ENCODE peak calls at places on chromosomes 5 and 9, in eight cellular contexts. E is right atrium auricular region, W is lung, L is left ventricle myocardium inferior, P is fibroblast of pulmonary artery, C is endothelial cell, S is adrenal gland, Q is cardiac fibroblast. I is an unnamed sample.

GRCh38 chr5:134547579-134547978 is 22.1 kb downstream of the JADE2 start:
- DNase-seq in E (no peak), W (no peak), L (peak; percentile 33), P (peak; percentile 88), C (no peak), S (peak; percentile 84), Q (peak; percentile 91), I (no peak)

GRCh38 chr5:173429489-173430150 is 101.4 kb upstream of the STC2 start:
- DNase-seq in E (no peak), W (no peak), L (no peak), P (no peak), C (no peak), S (no peak), Q (no peak), I (no peak)

GRCh38 chr5:172044631-172045314 is 38.3 kb upstream of the FBXW11 start:
- DNase-seq in E (no peak), W (no peak), L (no peak), P (no peak), C (no peak), S (no peak), Q (no peak), I (no peak)

GRCh38 chr5:93018461-93018860 is 562.6 kb downstream of the NR2F1-AS1 start:
- DNase-seq in E (no peak), W (no peak), L (no peak), P (peak; percentile 3), C (no peak), S (no peak), Q (peak; percentile 6), I (no peak)

GRCh38 chr5:60497706-60498500 is 202.1 kb downstream of the DEPDC1B start:
- DNase-seq in E (no peak), W (no peak), L (no peak), P (peak; percentile 31), C (no peak), S (no peak), Q (peak; percentile 32), I (no peak)

GRCh38 chr5:109769597-109770291 is 80.0 kb downstream of the MAN2A1 start:
- DNase-seq in E (no peak), W (no peak), L (no peak), P (no peak), C (no peak), S (no peak), Q (no peak), I (no peak)

GRCh38 chr5:169978744-169979143 is 1.6 kb downstream of the INSYN2B start:
- DNase-seq in E (no peak), W (no peak), L (no peak), P (no peak), C (no peak), S (no peak), Q (no peak), I (no peak)

GRCh38 chr5:38871790-38872551 is 26.2 kb downstream of the OSMR start:
- DNase-seq in E (no peak), W (no peak), L (no peak), P (peak; percentile 99), C (no peak), S (no peak), Q (peak; percentile 95), I (peak; percentile 93)

GRCh38 chr9:106717686-106718085 is 145.3 kb upstream of the ZNF462 start:
- DNase-seq in E (no peak), W (no peak), L (no peak), P (peak; percentile 87), C (no peak), S (peak; percentile 15), Q (peak; percentile 81), I (peak; percentile 1)

GRCh38 chr5:175201393-175201792 is 242.6 kb downstream of the DRD1 start:
- DNase-seq in E (no peak), W (no peak), L (no peak), P (no peak), C (no peak), S (no peak), Q (no peak), I (no peak)

GRCh38 chr5:124659798-124660197 is 86.6 kb downstream of the ZNF608 start:
- DNase-seq in E (no peak), W (no peak), L (no peak), P (no peak), C (no peak), S (no peak), Q (no peak), I (no peak)

GRCh38 chr5:64594601-64595518 is 89.0 kb downstream of the RGS7BP start:
- DNase-seq in E (no peak), W (no peak), L (no peak), P (no peak), C (peak; percentile 47), S (no peak), Q (peak; percentile 10), I (no peak)
- TF ChIP-seq CTCF in E (no peak), W (no peak), L (peak; percentile 52), P (peak; percentile 31), C (peak; percentile 67), S (peak; percentile 40), Q (peak; percentile 26), I (no peak)

DNA sequence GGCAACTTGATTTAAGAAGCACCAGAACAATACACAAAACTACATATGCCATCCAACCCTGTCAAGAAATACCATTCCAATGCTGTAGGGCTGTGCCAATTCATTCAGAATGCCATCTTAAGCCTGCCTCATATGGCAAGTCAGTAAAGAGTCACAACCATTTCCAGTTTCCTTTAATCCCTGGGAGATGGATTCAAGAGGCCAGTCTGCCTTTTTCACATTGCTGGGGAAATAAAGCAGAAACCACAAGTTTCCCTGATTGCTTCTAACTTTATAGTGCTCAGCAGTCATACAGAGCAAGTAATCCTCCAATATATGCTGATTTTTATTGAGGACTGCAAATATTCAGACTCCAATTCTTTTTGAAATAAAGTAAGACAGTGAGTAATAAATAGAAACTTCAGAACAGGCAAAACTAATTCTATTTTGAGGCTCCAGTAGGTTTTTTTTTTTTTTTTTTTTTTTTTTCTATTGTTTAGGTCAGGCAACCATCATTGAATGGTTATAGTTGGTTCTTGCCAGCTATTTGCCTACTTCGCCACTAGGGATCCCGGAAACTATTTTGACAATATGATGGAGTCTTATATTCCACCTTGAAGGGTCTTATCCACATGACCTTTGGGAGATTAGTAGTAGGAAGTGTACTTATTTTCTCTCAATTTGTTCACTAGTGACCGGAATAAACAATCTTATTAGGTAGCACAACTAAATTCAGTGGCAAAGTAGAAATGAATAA is 400.9 kb upstream of the MEF2C start:
- DNase-seq in E (no peak), W (no peak), L (no peak), P (no peak), C (no peak), S (no peak), Q (no peak), I (no peak)
- TF ChIP-seq CTCF in E (no peak), W (no peak), L (no peak), P (peak; percentile 7), C (peak; percentile 37), S (no peak), Q (no peak), I (no peak)

GRCh38 chr5:180799902-180800801 is 2.5 kb downstream of the MGAT1 start:
- DNase-seq in E (peak; percentile 53), W (no peak), L (no peak), P (peak; percentile 58), C (no peak), S (no peak), Q (peak; percentile 52), I (no peak)

GRCh38 chr5:180803181-180804128 is 849 bp upstream of the MGAT1 start:
- DNase-seq in E (peak; percentile 72), W (peak; percentile 85), L (peak; percentile 73), P (no peak), C (peak; percentile 61), S (peak; percentile 63), Q (peak; percentile 32), I (no peak)

GRCh38 chr5:180801596-180802324 is 846 bp downstream of the MGAT1 start:
- DNase-seq in E (peak; percentile 57), W (no peak), L (no peak), P (no peak), C (no peak), S (no peak), Q (no peak), I (no peak)

GRCh38 chr5:180804129-180804601 is 1.6 kb upstream of the MGAT1 start:
- DNase-seq in E (peak; percentile 53), W (no peak), L (no peak), P (no peak), C (no peak), S (no peak), Q (no peak), I (no peak)

DNA sequence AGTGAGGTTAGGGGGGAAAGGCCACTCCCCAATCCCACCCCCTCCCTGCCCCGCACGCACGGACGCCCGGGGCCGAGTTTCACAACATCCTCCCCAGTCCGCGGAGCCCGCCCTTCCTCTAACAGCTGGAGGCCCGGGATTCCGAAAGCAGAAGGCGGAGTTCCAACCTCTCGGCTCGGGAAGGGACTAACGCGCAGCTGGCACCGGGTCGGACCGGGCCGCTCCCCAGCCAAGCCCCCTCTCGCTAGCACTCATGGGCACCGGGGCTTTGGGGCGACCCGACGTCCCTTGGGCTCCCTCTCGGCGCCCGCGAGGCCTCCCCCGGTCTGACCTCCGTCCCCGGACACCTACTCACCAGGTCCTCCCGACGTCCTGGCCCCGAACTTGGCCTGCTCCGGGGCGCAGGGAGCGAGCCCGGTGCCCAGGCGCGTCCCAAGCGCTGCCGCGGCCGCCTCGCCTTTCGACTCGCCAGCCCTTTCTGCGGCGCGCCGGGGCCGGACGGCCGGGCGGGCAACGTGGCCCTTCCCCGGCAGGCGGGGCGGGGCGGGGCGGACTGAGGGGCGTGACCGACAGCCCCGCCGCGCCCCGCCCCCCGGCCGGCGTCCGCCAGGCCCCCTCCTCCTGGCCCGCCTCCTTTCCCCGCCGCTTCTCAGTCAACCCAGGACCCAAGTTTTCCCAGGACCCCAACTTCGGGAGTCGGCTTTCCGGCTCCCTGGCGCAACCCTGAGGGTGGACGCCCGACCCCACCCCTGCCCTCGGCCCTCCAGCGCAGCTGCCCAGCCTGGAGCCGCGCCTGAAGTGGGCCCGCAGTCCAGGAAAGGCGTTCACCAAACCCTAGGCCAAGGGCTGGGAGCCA is at the start of gene MGAT1:
- DNase-seq in E (peak; percentile 94), W (peak; percentile 90), L (peak; percentile 92), P (peak; percentile 91), C (peak; percentile 90), S (peak; percentile 90), Q (peak; percentile 92), I (peak; percentile 74)
- TF ChIP-seq CTCF in E (no peak), W (no peak), L (no peak), P (no peak), C (no peak), S (no peak), Q (no peak), I (no peak)

DNA sequence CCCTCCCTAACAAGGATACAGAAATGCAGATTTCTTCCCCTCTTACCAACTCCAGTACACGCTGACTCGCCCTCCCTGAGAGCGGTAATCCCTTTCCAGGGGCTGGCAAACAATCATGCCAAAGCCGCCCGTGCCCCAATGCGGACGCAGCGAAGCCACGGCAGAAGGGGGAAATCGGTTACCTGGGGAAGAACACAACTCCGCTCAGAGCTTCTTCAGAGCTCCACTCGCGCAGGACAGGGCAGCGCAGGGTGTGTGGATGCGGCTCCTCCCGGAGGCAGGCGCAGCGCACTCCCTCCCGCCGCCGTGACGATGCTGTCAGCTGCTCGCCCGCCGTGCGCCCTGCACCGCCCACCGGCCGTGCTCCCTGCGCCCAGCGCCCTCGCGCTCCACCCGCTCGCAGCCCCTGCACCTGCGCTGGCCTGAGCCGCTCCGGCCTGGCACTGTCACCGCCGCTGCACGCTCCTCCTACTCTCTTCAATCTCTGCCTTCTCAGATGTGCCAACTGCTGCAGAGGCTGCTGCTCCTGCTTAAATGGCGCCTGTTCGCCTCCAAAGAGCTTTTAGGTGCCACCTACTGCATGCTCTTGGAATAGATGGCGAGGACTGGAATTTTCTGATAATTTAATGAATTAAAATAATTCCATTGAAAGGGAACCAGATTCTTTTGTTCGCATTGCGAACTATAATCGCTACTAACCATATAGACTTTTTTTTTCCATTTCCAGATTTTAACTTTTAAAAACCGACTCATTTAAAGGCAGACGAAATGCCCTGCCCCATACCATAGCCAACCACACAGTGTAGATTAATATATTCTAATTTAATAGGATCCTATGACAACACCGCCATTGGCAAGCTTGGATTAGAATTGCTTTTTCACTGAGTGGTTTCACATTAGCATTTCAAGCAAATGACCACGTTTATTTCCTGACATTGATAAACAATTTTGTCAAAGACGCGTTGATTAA is at the start of gene DIRAS2:
- DNase-seq in E (no peak), W (peak; percentile 50), L (peak; percentile 22), P (peak; percentile 54), C (peak; percentile 60), S (peak; percentile 53), Q (peak; percentile 59), I (no peak)
- TF ChIP-seq CTCF in E (peak; percentile 13), W (no peak), L (peak; percentile 39), P (peak; percentile 39), C (peak; percentile 45), S (peak; percentile 10), Q (peak; percentile 42), I (peak; percentile 21)